ENCODE peak calls at places on chromosome 5, in four cellular contexts. One of them, this sample, is unnamed.

GRCh38 chr5:109167586-109167985 is 242.2 kb downstream of the PJA2 start:
- DNase-seq in HepG2: no peak
- DNase-seq in WTC11: no peak
- DNase-seq in K562: no peak
- DNase-seq in this sample: no peak

GRCh38 chr5:59725393-59725768 is 168.1 kb downstream of the PDE4D start:
- DNase-seq in WTC11: no peak
- DNase-seq in K562: no peak
- DNase-seq in HepG2: no peak
- DNase-seq in this sample: no peak

GRCh38 chr5:124342027-124342471 is 404.4 kb downstream of the ZNF608 start:
- DNase-seq in WTC11: no peak
- DNase-seq in K562: no peak
- DNase-seq in HepG2: no peak
- DNase-seq in this sample: no peak

GRCh38 chr5:142977363-142978051 is 207.3 kb downstream of the ARHGAP26 start:
- DNase-seq in K562: no peak
- DNase-seq in WTC11: no peak
- DNase-seq in HepG2: no peak
- DNase-seq in this sample: no peak

GRCh38 chr5:136518814-136519213 is 153.5 kb upstream of the TRPC7 start:
- DNase-seq in K562: no peak
- DNase-seq in WTC11: no peak
- DNase-seq in HepG2: no peak
- DNase-seq in this sample: no peak

GRCh38 chr5:170184007-170184687 is 48.6 kb upstream of the C5orf58 start:
- DNase-seq in K562: peak; percentile 66
- DNase-seq in WTC11: peak; percentile 94
- DNase-seq in HepG2: peak; percentile 49
- DNase-seq in this sample: peak; percentile 74

GRCh38 chr5:32098291-32098690 is 75.8 kb downstream of the GOLPH3 start:
- DNase-seq in HepG2: no peak
- DNase-seq in K562: no peak
- DNase-seq in WTC11: no peak
- DNase-seq in this sample: peak; percentile 44

GRCh38 chr5:87383216-87383615 is 29.5 kb downstream of the CCNH start:
- DNase-seq in WTC11: no peak
- DNase-seq in K562: no peak
- DNase-seq in HepG2: no peak
- DNase-seq in this sample: no peak

GRCh38 chr5:110032386-110032785 is 342.7 kb downstream of the MAN2A1 start:
- DNase-seq in WTC11: no peak
- DNase-seq in K562: no peak
- DNase-seq in HepG2: no peak
- DNase-seq in this sample: no peak

GRCh38 chr5:151023047-151023615 is 2.7 kb downstream of the GPX3 start:
- DNase-seq in HepG2: no peak
- DNase-seq in WTC11: no peak
- DNase-seq in K562: peak; percentile 70
- DNase-seq in this sample: no peak

GRCh38 chr5:171543486-171543885 is 124.0 kb downstream of the FGF18 start:
- DNase-seq in K562: no peak
- DNase-seq in HepG2: no peak
- DNase-seq in WTC11: no peak
- DNase-seq in this sample: no peak

GRCh38 chr5:89255845-89256463 is 373.0 kb upstream of the MEF2C start:
- DNase-seq in HepG2: no peak
- DNase-seq in K562: peak; percentile 60
- DNase-seq in WTC11: no peak
- DNase-seq in this sample: no peak

GRCh38 chr5:41048986-41049385 is 22.2 kb downstream of the MROH2B start:
- DNase-seq in K562: no peak
- DNase-seq in HepG2: no peak
- DNase-seq in WTC11: no peak
- DNase-seq in this sample: no peak

GRCh38 chr5:59694416-59694815 is 199.1 kb downstream of the PDE4D start:
- DNase-seq in K562: no peak
- DNase-seq in HepG2: no peak
- DNase-seq in WTC11: no peak
- DNase-seq in this sample: no peak

GRCh38 chr5:116380615-116381014 is 194.0 kb downstream of the SEMA6A start:
- DNase-seq in WTC11: no peak
- DNase-seq in K562: no peak
- DNase-seq in HepG2: no peak
- DNase-seq in this sample: no peak

GRCh38 chr5:117380316-117380715 is 805.7 kb upstream of the SEMA6A start:
- DNase-seq in K562: no peak
- DNase-seq in WTC11: no peak
- DNase-seq in HepG2: no peak
- DNase-seq in this sample: no peak

GRCh38 chr5:37869221-37869620 is 29.4 kb upstream of the GDNF start:
- DNase-seq in K562: no peak
- DNase-seq in WTC11: no peak
- DNase-seq in HepG2: no peak
- DNase-seq in this sample: no peak

GRCh38 chr5:74560245-74560644 is 80.3 kb downstream of the ENC1 start:
- DNase-seq in WTC11: no peak
- DNase-seq in K562: no peak
- DNase-seq in HepG2: no peak
- DNase-seq in this sample: no peak

GRCh38 chr5:64811050-64811640 is 42.4 kb downstream of the CWC27 start:
- DNase-seq in HepG2: peak; percentile 57
- DNase-seq in K562: peak; percentile 28
- DNase-seq in WTC11: no peak
- DNase-seq in this sample: peak; percentile 9

GRCh38 chr5:140214831-140215230 is 39.8 kb downstream of the CYSTM1 start:
- DNase-seq in K562: no peak
- DNase-seq in WTC11: no peak
- DNase-seq in HepG2: no peak
- DNase-seq in this sample: no peak

GRCh38 chr5:140267201-140267540 is 35.7 kb downstream of the PFDN1 start:
- DNase-seq in K562: no peak
- DNase-seq in HepG2: no peak
- DNase-seq in WTC11: no peak
- DNase-seq in this sample: no peak

GRCh38 chr5:67303356-67303755 is 106.8 kb upstream of the CD180 start:
- DNase-seq in K562: no peak
- DNase-seq in WTC11: no peak
- DNase-seq in HepG2: no peak
- DNase-seq in this sample: no peak

GRCh38 chr5:160230686-160231527 is 1.6 kb downstream of the FABP6 start:
- DNase-seq in WTC11: no peak
- DNase-seq in K562: no peak
- DNase-seq in HepG2: no peak
- DNase-seq in this sample: no peak

GRCh38 chr5:117455236-117456233 is 880.9 kb upstream of the SEMA6A start:
- DNase-seq in HepG2: peak; percentile 22
- DNase-seq in K562: no peak
- DNase-seq in WTC11: peak; percentile 69
- DNase-seq in this sample: no peak

GRCh38 chr5:61635271-61635670 is 303.2 kb downstream of the ZSWIM6 start:
- DNase-seq in WTC11: no peak
- DNase-seq in HepG2: no peak
- DNase-seq in K562: no peak
- DNase-seq in this sample: no peak

GRCh38 chr5:66616495-66617222 is 20.5 kb downstream of the MAST4 start:
- DNase-seq in WTC11: no peak
- DNase-seq in K562: no peak
- DNase-seq in HepG2: no peak
- DNase-seq in this sample: no peak

GRCh38 chr5:157563373-157564148 is 12.0 kb downstream of the ADAM19 start:
- DNase-seq in WTC11: no peak
- DNase-seq in K562: no peak
- DNase-seq in HepG2: no peak
- DNase-seq in this sample: peak; percentile 49

GRCh38 chr5:143183989-143184388 is 219.5 kb downstream of the NR3C1 start:
- DNase-seq in K562: no peak
- DNase-seq in HepG2: no peak
- DNase-seq in WTC11: no peak
- DNase-seq in this sample: no peak

GRCh38 chr5:169415351-169415750 is 114.4 kb upstream of the SLIT3 start:
- DNase-seq in HepG2: no peak
- DNase-seq in WTC11: no peak
- DNase-seq in K562: no peak
- DNase-seq in this sample: no peak

DNA sequence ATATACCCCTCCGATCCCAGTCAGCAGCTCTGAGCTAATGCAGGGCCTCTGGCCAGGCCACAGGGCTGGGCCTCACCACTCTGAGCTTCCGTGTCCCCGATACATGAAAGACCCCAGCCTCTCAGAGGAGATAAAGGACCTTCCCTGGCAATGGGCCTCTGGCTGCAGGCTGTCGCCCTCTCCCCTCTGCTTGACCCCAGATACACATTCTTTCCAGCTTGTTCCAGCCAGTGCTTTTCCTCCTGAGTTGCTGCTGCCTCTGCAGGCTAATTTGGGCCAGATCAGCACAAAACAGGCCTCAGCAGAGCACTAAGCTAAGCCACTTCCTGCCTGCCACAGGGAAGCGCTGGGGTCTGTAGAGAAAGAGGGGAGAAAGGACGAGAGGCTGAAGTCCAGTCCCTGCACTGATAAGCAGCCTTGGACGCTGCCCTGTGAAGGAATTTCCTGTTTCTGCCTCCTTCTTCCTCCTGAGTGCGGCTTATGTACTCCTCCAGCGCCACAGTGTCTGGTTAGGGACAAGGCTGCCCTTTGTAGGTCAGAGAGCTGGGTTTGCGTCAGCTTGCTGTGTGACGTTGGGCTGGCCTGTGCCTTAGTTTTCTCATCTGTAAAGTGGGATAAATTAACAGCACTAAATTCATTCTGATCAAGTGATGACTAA is 73.0 kb upstream of the IL17B start:
- DNase-seq in K562: peak; percentile 58
- DNase-seq in HepG2: peak; percentile 98
- DNase-seq in WTC11: peak; percentile 29
- DNase-seq in this sample: peak; percentile 37
- TF ChIP-seq FOXJ3 in K562: no peak
- TF ChIP-seq FOXJ3 in HepG2: no peak
- TF ChIP-seq FOXJ3 in WTC11: no peak
- TF ChIP-seq FOXJ3 in this sample: no peak

GRCh38 chr5:149708981-149709594 is 21.0 kb upstream of the PPARGC1B start:
- DNase-seq in HepG2: no peak
- DNase-seq in WTC11: no peak
- DNase-seq in K562: peak; percentile 54
- DNase-seq in this sample: no peak
- TF ChIP-seq FOXJ3 in HepG2: no peak
- TF ChIP-seq FOXJ3 in WTC11: no peak
- TF ChIP-seq FOXJ3 in K562: no peak
- TF ChIP-seq FOXJ3 in this sample: no peak

GRCh38 chr5:5536871-5537270 is 114.4 kb downstream of the ICE1 start:
- DNase-seq in HepG2: no peak
- DNase-seq in WTC11: no peak
- DNase-seq in K562: no peak
- DNase-seq in this sample: no peak

GRCh38 chr5:5531371-5531770 is 108.9 kb downstream of the ICE1 start:
- DNase-seq in WTC11: no peak
- DNase-seq in HepG2: no peak
- DNase-seq in K562: no peak
- DNase-seq in this sample: no peak

GRCh38 chr5:5532306-5533076 is 110.0 kb downstream of the ICE1 start:
- DNase-seq in HepG2: no peak
- DNase-seq in WTC11: no peak
- DNase-seq in K562: no peak
- DNase-seq in this sample: no peak

GRCh38 chr5:5533927-5534326 is 111.5 kb downstream of the ICE1 start:
- DNase-seq in HepG2: no peak
- DNase-seq in K562: no peak
- DNase-seq in WTC11: no peak
- DNase-seq in this sample: no peak

DNA sequence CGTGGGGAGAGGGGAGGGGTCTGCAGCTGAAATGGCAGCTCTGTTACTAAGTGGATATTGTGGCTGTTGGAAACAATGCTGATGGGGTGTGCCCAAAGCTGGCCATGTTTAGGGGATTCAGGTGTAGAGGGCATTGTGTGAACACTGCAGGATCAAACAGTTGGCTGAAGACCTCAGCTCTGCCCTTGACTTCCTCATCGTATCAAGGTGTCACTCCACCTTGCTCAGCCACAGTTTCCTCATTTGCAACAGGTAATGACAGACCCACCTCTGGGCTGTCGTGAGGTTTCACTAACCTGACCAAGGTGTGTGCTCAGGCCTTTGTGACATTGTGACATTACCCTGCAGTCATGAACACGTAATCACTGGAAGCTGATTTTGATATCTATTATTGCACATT is 111.9 kb downstream of the ICE1 start:
- DNase-seq in K562: no peak
- DNase-seq in HepG2: no peak
- DNase-seq in WTC11: no peak
- DNase-seq in this sample: no peak
- TF ChIP-seq FOXJ3 in K562: no peak
- TF ChIP-seq FOXJ3 in HepG2: no peak
- TF ChIP-seq FOXJ3 in WTC11: no peak
- TF ChIP-seq FOXJ3 in this sample: no peak

GRCh38 chr5:1732238-1732880 is 67.3 kb downstream of the MRPL36 start:
- DNase-seq in K562: no peak
- DNase-seq in HepG2: no peak
- DNase-seq in WTC11: no peak
- DNase-seq in this sample: peak; percentile 6

GRCh38 chr5:1729641-1730486 is 69.8 kb downstream of the MRPL36 start:
- DNase-seq in K562: no peak
- DNase-seq in WTC11: no peak
- DNase-seq in HepG2: no peak
- DNase-seq in this sample: peak; percentile 57

GRCh38 chr5:1728846-1729245 is 70.8 kb downstream of the MRPL36 start:
- DNase-seq in WTC11: no peak
- DNase-seq in HepG2: no peak
- DNase-seq in K562: peak; percentile 52
- DNase-seq in this sample: peak; percentile 51

GRCh38 chr5:1731091-1731639 is 68.5 kb downstream of the MRPL36 start:
- DNase-seq in HepG2: no peak
- DNase-seq in K562: no peak
- DNase-seq in WTC11: no peak
- DNase-seq in this sample: peak; percentile 15

DNA sequence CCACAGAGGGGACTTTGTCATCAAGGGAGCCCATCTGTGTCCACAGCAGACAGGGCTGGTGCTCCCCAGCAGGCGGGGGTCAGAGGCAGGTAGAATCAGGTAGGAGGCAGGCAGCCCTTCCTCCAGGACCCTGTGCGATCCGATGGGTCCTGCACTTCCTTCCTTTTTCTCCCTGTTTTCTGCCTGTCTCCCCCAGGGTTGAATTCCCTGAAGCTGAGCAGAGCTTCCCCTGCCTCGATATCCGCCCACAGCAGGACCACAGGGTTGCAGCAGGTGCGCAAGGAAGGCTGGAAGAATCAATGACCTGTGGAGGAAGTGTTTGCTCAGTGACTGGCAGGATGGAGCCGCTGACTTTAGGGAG is 69.2 kb downstream of the MRPL36 start:
- DNase-seq in HepG2: no peak
- DNase-seq in K562: no peak
- DNase-seq in WTC11: no peak
- DNase-seq in this sample: peak; percentile 2
- TF ChIP-seq FOXJ3 in HepG2: no peak
- TF ChIP-seq FOXJ3 in K562: no peak
- TF ChIP-seq FOXJ3 in WTC11: no peak
- TF ChIP-seq FOXJ3 in this sample: no peak